ENCODE peak calls at places on chromosomes 12 and 14, in five cellular contexts. N is glutamatergic neuron, S is BJ, V is A549, U is tibial artery. W is an unnamed sample.

GRCh38 chr14:90388437-90388836 is 8.4 kb upstream of the CALM1 start:
- DNase-seq in V (peak), U (no peak), N (no peak), S (no peak), W (no peak)

GRCh38 chr14:21509432-21510143 is 1.6 kb downstream of the METTL3 start:
- DNase-seq in U (no peak), S (no peak), N (no peak), V (no peak), W (no peak)

GRCh38 chr14:101980700-101981099 is 16.3 kb downstream of the DYNC1H1 start:
- DNase-seq in N (no peak), U (peak), V (peak), S (peak), W (no peak)

GRCh38 chr14:104143521-104144452 is 5.4 kb downstream of the KIF26A start:
- DNase-seq in V (no peak), N (peak), U (no peak), S (no peak), W (no peak)

GRCh38 chr14:74720526-74720925 is 7.6 kb downstream of the FCF1 start:
- DNase-seq in V (no peak), N (no peak), S (no peak), U (no peak), W (no peak)

GRCh38 chr12:2083008-2083407 is 30.2 kb downstream of the CACNA1C start:
- DNase-seq in V (no peak), N (no peak), S (no peak), U (no peak), W (no peak)

GRCh38 chr14:92754956-92755355 is 6.5 kb upstream of the LGMN start:
- DNase-seq in V (no peak), S (no peak), N (no peak), U (no peak), W (no peak)

GRCh38 chr14:33765251-33765650 is 185.6 kb downstream of the EGLN3 start:
- DNase-seq in V (no peak), S (no peak), N (peak), U (no peak), W (peak)

GRCh38 chr12:54161481-54162437 is 27.0 kb downstream of the SMUG1 start:
- DNase-seq in V (no peak), N (no peak), S (no peak), U (no peak), W (no peak)

GRCh38 chr14:71713061-71713850 is 219.0 kb upstream of the RGS6 start:
- DNase-seq in U (no peak), S (no peak), V (no peak), N (no peak), W (peak)

GRCh38 chr14:103386632-103387329 is 1.6 kb downstream of the MARK3 start:
- DNase-seq in U (no peak), S (no peak), N (no peak), V (no peak), W (no peak)

GRCh38 chr12:38601970-38602369 is 285.4 kb downstream of the ALG10B start:
- DNase-seq in U (no peak), V (no peak), S (no peak), N (no peak), W (no peak)

GRCh38 chr12:89117448-89118034 is 234.8 kb downstream of the DUSP6 start:
- DNase-seq in V (no peak), S (no peak), U (no peak), N (no peak), W (no peak)

GRCh38 chr14:21382095-21382494 is 1.7 kb downstream of the SUPT16H start:
- DNase-seq in U (no peak), N (no peak), S (no peak), V (no peak), W (no peak)

GRCh38 chr14:66507181-66507721 is 696 bp upstream of the GPHN start:
- DNase-seq in V (no peak), N (no peak), U (no peak), S (no peak), W (no peak)

GRCh38 chr12:14668591-14668990 is 27.8 kb downstream of the GUCY2C start:
- DNase-seq in S (no peak), U (no peak), V (no peak), N (no peak), W (no peak)
- TF ChIP-seq CTCF in S (no peak), U (no peak), V (no peak), N (no peak), W (no peak)

GRCh38 chr12:62006076-62006732 is 254.0 kb upstream of the USP15 start:
- DNase-seq in U (no peak), N (peak), S (no peak), V (peak), W (peak)
- TF ChIP-seq CTCF in U (peak), N (peak), S (peak), V (peak), W (peak)

GRCh38 chr12:45655186-45655585 is 74.3 kb upstream of the ARID2 start:
- DNase-seq in S (no peak), N (peak), V (peak), U (no peak), W (no peak)
- TF ChIP-seq CTCF in S (no peak), N (no peak), V (no peak), U (no peak), W (no peak)

DNA sequence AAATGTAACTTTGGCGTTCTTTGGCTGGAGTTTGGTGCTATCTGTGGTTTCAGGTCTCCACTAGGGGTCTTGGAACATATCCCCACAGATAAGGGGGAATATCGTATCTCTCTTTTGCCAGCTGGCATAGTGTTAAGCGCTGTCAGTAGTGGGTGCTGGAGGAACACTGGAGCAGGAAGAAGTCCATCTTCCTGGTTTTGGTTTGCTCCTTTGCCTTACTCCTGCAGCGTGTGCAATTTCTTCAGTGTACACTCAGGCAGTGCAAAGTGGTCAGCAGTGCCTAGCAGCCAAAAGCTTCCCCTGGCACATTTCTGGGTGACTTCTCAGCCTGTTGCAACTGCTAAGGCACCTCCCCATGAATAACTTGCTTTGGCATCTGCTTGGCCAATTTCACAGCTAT is 11.7 kb upstream of the RIPK3 start:
- DNase-seq in U (no peak), N (no peak), V (no peak), S (no peak), W (no peak)
- TF ChIP-seq CTCF in U (no peak), N (no peak), V (no peak), S (peak), W (no peak)

GRCh38 chr12:83827860-83828259 is 1084.7 kb downstream of the SLC6A15 start:
- DNase-seq in S (no peak), N (peak), V (peak), U (no peak), W (no peak)

GRCh38 chr12:83827193-83827592 is 1085.4 kb downstream of the SLC6A15 start:
- DNase-seq in S (no peak), N (no peak), V (no peak), U (no peak), W (no peak)

GRCh38 chr12:83826112-83826511 is 1086.5 kb downstream of the SLC6A15 start:
- DNase-seq in U (no peak), S (no peak), V (peak), N (peak), W (peak)

GRCh38 chr12:83821967-83822366 is 1090.6 kb downstream of the SLC6A15 start:
- DNase-seq in S (no peak), V (no peak), N (no peak), U (no peak), W (no peak)

GRCh38 chr12:83823386-83824045 is 1089.1 kb downstream of the SLC6A15 start:
- DNase-seq in S (no peak), U (no peak), N (peak), V (peak), W (no peak)
- TF ChIP-seq CTCF in S (peak), U (no peak), N (peak), V (peak), W (peak)

DNA sequence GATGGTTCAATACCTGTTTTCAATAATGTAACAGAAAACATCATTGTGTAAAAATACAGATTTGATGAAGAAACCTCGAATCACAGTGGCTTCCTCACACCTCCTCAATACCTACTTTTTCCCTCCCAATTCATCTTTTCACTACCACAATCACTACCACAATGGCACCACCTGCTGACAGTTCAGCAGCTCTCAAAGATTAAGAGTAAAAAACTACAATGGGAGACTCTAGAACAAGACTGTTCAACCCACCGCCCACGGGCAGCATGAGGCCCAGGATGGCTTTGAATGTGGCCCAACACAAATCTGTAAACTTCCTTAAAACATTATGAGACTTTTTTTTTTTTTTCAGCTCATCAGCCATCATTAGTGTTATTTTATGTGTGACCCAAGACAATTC is 15.2 kb downstream of the MED6 start:
- DNase-seq in S (no peak), N (no peak), V (peak), U (no peak), W (no peak)
- TF ChIP-seq CTCF in S (no peak), N (no peak), V (no peak), U (no peak), W (no peak)

DNA sequence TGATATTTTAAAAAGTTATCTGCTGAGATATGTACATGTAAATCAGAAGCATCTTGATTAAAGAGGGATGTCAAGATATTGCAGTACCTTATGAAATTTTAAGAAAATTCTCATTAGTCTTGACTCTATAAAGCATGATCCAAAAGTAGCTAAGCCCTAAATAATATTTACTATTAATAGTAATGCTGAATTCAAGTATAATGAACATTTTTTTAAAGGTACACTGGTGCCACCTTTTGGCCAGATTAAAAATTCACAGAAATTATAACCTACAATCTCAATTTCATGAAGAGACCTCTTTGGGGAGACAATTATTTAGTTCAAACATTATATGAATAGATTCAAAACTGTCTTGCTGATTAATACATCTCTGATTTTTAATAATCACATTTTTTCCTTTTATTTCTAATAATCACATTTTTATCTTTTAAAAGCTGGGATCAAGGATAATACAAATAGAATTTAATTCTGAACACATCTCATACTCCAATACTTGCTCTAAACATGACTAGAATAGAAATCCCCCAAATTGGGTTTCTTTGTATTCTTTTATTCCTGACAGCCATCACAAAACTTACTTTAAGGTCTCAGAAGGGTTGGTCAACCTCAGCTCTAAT is 13.4 kb downstream of the AKAP5 start:
- DNase-seq in U (no peak), N (no peak), V (no peak), S (no peak), W (no peak)
- TF ChIP-seq CTCF in U (peak), N (peak), V (peak), S (peak), W (peak)